ENCODE peak calls at places on chromosomes 3 and 15, in six cellular contexts. K is GM03348; S is glutamatergic neuron; P is ELR; H is HTR-8/SVneo; F is CD8-positive, alpha-beta T cell. N is an unnamed sample.

GRCh38 chr3:9351709-9352126 is 11.1 kb upstream of the THUMPD3 start:
- DNase-seq in S (no peak), P (no peak), F (no peak), H (no peak), K (no peak), N (no peak)

GRCh38 chr3:184110316-184110725 is 13.5 kb downstream of the HTR3E start:
- DNase-seq in P (peak), H (no peak), S (no peak), K (no peak), F (no peak), N (no peak)

GRCh38 chr3:129063841-129064482 is 3.4 kb downstream of the GP9 start:
- DNase-seq in S (no peak), P (no peak), H (no peak), K (no peak), F (no peak), N (no peak)

GRCh38 chr3:127452321-127452821 is 138.2 kb downstream of the TPRA1 start:
- DNase-seq in H (no peak), P (no peak), F (no peak), K (no peak), S (peak), N (peak)

GRCh38 chr3:77370413-77370812 is 330.5 kb downstream of the ROBO2 start:
- DNase-seq in H (peak), F (no peak), K (no peak), P (peak), S (no peak), N (no peak)

GRCh38 chr3:188649521-188649920 is 495.6 kb downstream of the LPP start:
- DNase-seq in F (no peak), H (no peak), S (no peak), K (peak), P (peak), N (no peak)

GRCh38 chr3:130849111-130849552 is 44.8 kb upstream of the ATP2C1 start:
- DNase-seq in H (no peak), P (no peak), F (no peak), S (no peak), K (no peak), N (no peak)

GRCh38 chr15:91124155-91124554 is 24.1 kb downstream of the SV2B start:
- DNase-seq in S (no peak), H (no peak), F (no peak), K (no peak), P (no peak), N (no peak)

GRCh38 chr15:75653347-75653913 is 5.7 kb downstream of the SNX33 start:
- DNase-seq in S (no peak), K (no peak), P (no peak), H (no peak), F (no peak), N (no peak)

N was measured in right lobe of liver.